ENCODE peak calls at places on chromosomes 3 and 15, in four cellular contexts. One of them, this sample, is unnamed.

GRCh38 chr3:17023006-17023664 is 138.4 kb downstream of the PLCL2 start:
- DNase-seq in central memory CD8-positive, alpha-beta T cell: no peak
- DNase-seq in AG20443: no peak
- DNase-seq in stomach: no peak
- DNase-seq in this sample: no peak

GRCh38 chr3:117665311-117665710 is 955.7 kb downstream of the TUSC7 start:
- DNase-seq in central memory CD8-positive, alpha-beta T cell: no peak
- DNase-seq in AG20443: no peak
- DNase-seq in stomach: peak; percentile 70
- DNase-seq in this sample: no peak

GRCh38 chr3:29281265-29282228 is 676 bp downstream of the RBMS3 start:
- DNase-seq in central memory CD8-positive, alpha-beta T cell: no peak
- DNase-seq in AG20443: peak; percentile 29
- DNase-seq in stomach: no peak
- DNase-seq in this sample: peak; percentile 45

GRCh38 chr3:42493126-42493797 is 9.2 kb upstream of the VIPR1 start:
- DNase-seq in central memory CD8-positive, alpha-beta T cell: no peak
- DNase-seq in AG20443: no peak
- DNase-seq in stomach: peak; percentile 9
- DNase-seq in this sample: no peak

GRCh38 chr15:29854413-29854812 is 32.1 kb upstream of the TJP1 start:
- DNase-seq in central memory CD8-positive, alpha-beta T cell: no peak
- DNase-seq in AG20443: peak; percentile 24
- DNase-seq in stomach: no peak
- DNase-seq in this sample: no peak

GRCh38 chr15:34047893-34048775 is 9.1 kb upstream of the AVEN start:
- DNase-seq in central memory CD8-positive, alpha-beta T cell: no peak
- DNase-seq in AG20443: no peak
- DNase-seq in stomach: no peak
- DNase-seq in this sample: no peak

GRCh38 chr3:177754508-177754921 is 557.2 kb upstream of the TBL1XR1 start:
- DNase-seq in central memory CD8-positive, alpha-beta T cell: no peak
- DNase-seq in AG20443: no peak
- DNase-seq in stomach: no peak
- DNase-seq in this sample: no peak

GRCh38 chr3:177357352-177358084 is 160.2 kb upstream of the TBL1XR1 start:
- DNase-seq in central memory CD8-positive, alpha-beta T cell: no peak
- DNase-seq in AG20443: peak; percentile 70
- DNase-seq in stomach: peak; percentile 62
- DNase-seq in this sample: peak; percentile 46

GRCh38 chr3:189954733-189955665 is 165.7 kb downstream of the P3H2 start:
- DNase-seq in central memory CD8-positive, alpha-beta T cell: no peak
- DNase-seq in AG20443: peak; percentile 56
- DNase-seq in stomach: no peak
- DNase-seq in this sample: peak; percentile 50

This sample was measured in AG10803.